ENCODE peak calls at places on chromosomes 4 and X, in eight cellular contexts. K is GM19239; L is choroid plexus epithelial cell; C is activated T-helper 1 cell treated with Interleukin-2 at 50 U/mL for 16 hours; A is stimulated activated CD4-positive, alpha-beta T cell treated with anti-CD3 and anti-CD28 coated beads, Interleukin-4, amount 100 ng/mL, for 1 hour; R is G401; F is activated T-cell treated with anti-CD3 and anti-CD28 coated beads, Interleukin-2, amount 50 U/mL, for 1 hour; E is NCI-H2029. V is an unnamed sample.

GRCh38 chr4:170978990-170979389 is 834.2 kb upstream of the GALNTL6 start:
- DNase-seq in K (no peak), L (no peak), C (no peak), A (no peak), R (no peak), F (no peak), E (no peak), V (no peak)

GRCh38 chr4:185398618-185399017 is 2.0 kb downstream of the ANKRD37 start:
- DNase-seq in K (no peak), L (no peak), C (no peak), A (no peak), R (no peak), F (no peak), E (no peak), V (no peak)

GRCh38 chr4:54657194-54657555 is 582 bp upstream of the KIT start:
- DNase-seq in K (no peak), L (no peak), C (no peak), A (no peak), R (no peak), F (no peak), E (no peak), V (no peak)

GRCh38 chr4:14254252-14254651 is 626.7 kb upstream of the BOD1L1 start:
- DNase-seq in K (peak), L (peak), C (no peak), A (peak), R (peak), F (no peak), E (peak), V (no peak)

GRCh38 chr4:128649575-128650205 is 159.8 kb upstream of the JADE1 start:
- DNase-seq in K (no peak), L (peak), C (no peak), A (no peak), R (no peak), F (no peak), E (no peak), V (no peak)

GRCh38 chrX:154411322-154411980 is at the start of gene TAFAZZIN:
- DNase-seq in K (peak), L (peak), C (peak), A (peak), R (peak), F (peak), E (peak), V (peak)

GRCh38 chr4:165288639-165289428 is 38.6 kb upstream of the MSMO1 start:
- DNase-seq in K (no peak), L (peak), C (no peak), A (no peak), R (no peak), F (no peak), E (no peak), V (no peak)

GRCh38 chrX:44303119-44303518 is 40.4 kb downstream of the EFHC2 start:
- DNase-seq in K (no peak), L (no peak), C (no peak), A (no peak), R (no peak), F (no peak), E (no peak), V (no peak)

GRCh38 chr4:8739357-8739756 is 132.3 kb downstream of the HMX1 start:
- DNase-seq in K (no peak), L (no peak), C (no peak), A (no peak), R (no peak), F (no peak), E (no peak), V (no peak)

GRCh38 chr4:6562931-6563901 is 11.8 kb upstream of the MAN2B2 start:
- DNase-seq in K (no peak), L (no peak), C (no peak), A (peak), R (no peak), F (no peak), E (no peak), V (no peak)

GRCh38 chr4:134126161-134126560 is 75.4 kb downstream of the PABPC4L start:
- DNase-seq in K (no peak), L (no peak), C (no peak), A (no peak), R (no peak), F (no peak), E (no peak), V (no peak)

GRCh38 chrX:22135171-22135711 is 103.1 kb downstream of the PHEX start:
- DNase-seq in K (no peak), L (peak), C (no peak), A (no peak), R (peak), F (no peak), E (no peak), V (no peak)

GRCh38 chr4:16289872-16290554 is 63.7 kb upstream of the TAPT1 start:
- DNase-seq in K (no peak), L (peak), C (no peak), A (no peak), R (peak), F (no peak), E (no peak), V (no peak)

V was measured in activated T-helper 9 cell treated with anti-CD3 and anti-CD28 coated beads, Interleukin-2, amount 50 U/mL, for 16 hours.